ENCODE peak calls at places on chromosomes 11 and 22, in four cellular contexts. One of them, this sample, is unnamed.
A peak's percentile ranks its signal among the peaks of the same experiment; 100 is the strongest.

GRCh38 chr11:68935516-68936357 is 32.0 kb downstream of the IGHMBP2 start:
- DNase-seq in heart right ventricle: no peak
- DNase-seq in aorta: no peak
- DNase-seq in mesendoderm: no peak
- DNase-seq in this sample: no peak

GRCh38 chr11:105130189-105130813 is 9.3 kb downstream of the CARD18 start:
- DNase-seq in heart right ventricle: no peak
- DNase-seq in mesendoderm: no peak
- DNase-seq in aorta: no peak
- DNase-seq in this sample: no peak

GRCh38 chr22:45731798-45732495 is 60.3 kb downstream of the ATXN10 start:
- DNase-seq in heart right ventricle: no peak
- DNase-seq in mesendoderm: peak; percentile 38
- DNase-seq in aorta: peak; percentile 47
- DNase-seq in this sample: no peak

GRCh38 chr11:66568124-66568916 is at the start of gene CTSF:
- DNase-seq in mesendoderm: no peak
- DNase-seq in heart right ventricle: peak; percentile 91
- DNase-seq in aorta: peak; percentile 93
- DNase-seq in this sample: peak; percentile 70

GRCh38 chr22:23828800-23829680 is 9.8 kb downstream of the DERL3 start:
- DNase-seq in heart right ventricle: no peak
- DNase-seq in mesendoderm: no peak
- DNase-seq in aorta: peak; percentile 21
- DNase-seq in this sample: no peak

GRCh38 chr22:19995611-19996339 is 20.8 kb downstream of the ARVCF start:
- DNase-seq in heart right ventricle: peak; percentile 25
- DNase-seq in aorta: peak; percentile 92
- DNase-seq in mesendoderm: no peak
- DNase-seq in this sample: no peak

GRCh38 chr22:38872831-38873248 is 824 bp upstream of the CBX6 start:
- DNase-seq in heart right ventricle: peak; percentile 75
- DNase-seq in aorta: peak; percentile 82
- DNase-seq in mesendoderm: peak; percentile 51
- DNase-seq in this sample: peak; percentile 81

GRCh38 chr22:47367993-47368945 is 605.8 kb downstream of the TBC1D22A start:
- DNase-seq in heart right ventricle: no peak
- DNase-seq in aorta: no peak
- DNase-seq in mesendoderm: no peak
- DNase-seq in this sample: peak; percentile 14

GRCh38 chr11:73350908-73351636 is 25.1 kb upstream of the RELT start:
- DNase-seq in heart right ventricle: no peak
- DNase-seq in aorta: no peak
- DNase-seq in mesendoderm: peak; percentile 56
- DNase-seq in this sample: peak; percentile 81

GRCh38 chr11:1674194-1674878 is 22.7 kb upstream of the KRTAP5-6 start:
- DNase-seq in heart right ventricle: no peak
- DNase-seq in mesendoderm: no peak
- DNase-seq in aorta: no peak
- DNase-seq in this sample: peak; percentile 37

GRCh38 chr11:39541945-39542351 is 1917.5 kb downstream of the LRRC4C start:
- DNase-seq in aorta: no peak
- DNase-seq in mesendoderm: peak; percentile 92
- DNase-seq in heart right ventricle: no peak
- DNase-seq in this sample: peak; percentile 84

GRCh38 chr11:72525466-72525865 is 91.1 kb upstream of the CLPB start:
- DNase-seq in aorta: peak; percentile 59
- DNase-seq in heart right ventricle: no peak
- DNase-seq in mesendoderm: peak; percentile 51
- DNase-seq in this sample: peak; percentile 79

GRCh38 chr22:39990688-39991087 is 4.1 kb upstream of the FAM83F start:
- DNase-seq in heart right ventricle: no peak
- DNase-seq in aorta: no peak
- DNase-seq in mesendoderm: peak; percentile 79
- DNase-seq in this sample: no peak

GRCh38 chr11:36109850-36110606 is 166.2 kb downstream of the LDLRAD3 start:
- DNase-seq in heart right ventricle: no peak
- DNase-seq in aorta: no peak
- DNase-seq in mesendoderm: peak; percentile 74
- DNase-seq in this sample: peak; percentile 70

GRCh38 chr11:128715691-128716153 is 21.9 kb downstream of the FLI1 start:
- DNase-seq in mesendoderm: peak; percentile 81
- DNase-seq in aorta: no peak
- DNase-seq in heart right ventricle: no peak
- DNase-seq in this sample: no peak

GRCh38 chr22:20429254-20430100 is 8.1 kb downstream of the SCARF2 start:
- DNase-seq in heart right ventricle: peak; percentile 66
- DNase-seq in mesendoderm: peak; percentile 77
- DNase-seq in aorta: peak; percentile 73
- DNase-seq in this sample: peak; percentile 96

GRCh38 chr11:62337682-62338181 is 484 bp downstream of the ASRGL1 start:
- DNase-seq in mesendoderm: peak; percentile 29
- DNase-seq in heart right ventricle: peak; percentile 19
- DNase-seq in aorta: no peak
- DNase-seq in this sample: peak; percentile 78

GRCh38 chr22:40153186-40153585 is 24.5 kb upstream of the TNRC6B start:
- DNase-seq in heart right ventricle: no peak
- DNase-seq in aorta: no peak
- DNase-seq in mesendoderm: peak; percentile 21
- DNase-seq in this sample: no peak

GRCh38 chr11:70885721-70886305 is 366.6 kb downstream of the SHANK2 start:
- DNase-seq in aorta: no peak
- DNase-seq in heart right ventricle: no peak
- DNase-seq in mesendoderm: no peak
- DNase-seq in this sample: no peak

GRCh38 chr11:6225896-6226295 is 8.5 kb downstream of the FHIP1B start:
- DNase-seq in heart right ventricle: no peak
- DNase-seq in mesendoderm: no peak
- DNase-seq in aorta: no peak
- DNase-seq in this sample: no peak

GRCh38 chr11:58928082-58928574 is 11.2 kb upstream of the GLYATL1 start:
- DNase-seq in mesendoderm: peak; percentile 33
- DNase-seq in heart right ventricle: no peak
- DNase-seq in aorta: no peak
- DNase-seq in this sample: peak; percentile 61

GRCh38 chr11:5818245-5818865 is 9.6 kb downstream of the OR52N2 start:
- DNase-seq in mesendoderm: no peak
- DNase-seq in heart right ventricle: no peak
- DNase-seq in aorta: no peak
- DNase-seq in this sample: no peak

GRCh38 chr11:3747704-3748103 is 49.6 kb downstream of the NUP98 start:
- DNase-seq in mesendoderm: peak; percentile 29
- DNase-seq in aorta: no peak
- DNase-seq in heart right ventricle: no peak
- DNase-seq in this sample: no peak

GRCh38 chr11:102784380-102784779 is 4.0 kb upstream of the MMP10 start:
- DNase-seq in aorta: no peak
- DNase-seq in mesendoderm: no peak
- DNase-seq in heart right ventricle: no peak
- DNase-seq in this sample: no peak

GRCh38 chr11:69374110-69374981 is 80.4 kb downstream of the MYEOV start:
- DNase-seq in aorta: no peak
- DNase-seq in mesendoderm: no peak
- DNase-seq in heart right ventricle: no peak
- DNase-seq in this sample: peak; percentile 53

GRCh38 chr11:2374456-2375201 is 2.5 kb upstream of the CD81 start:
- DNase-seq in heart right ventricle: no peak
- DNase-seq in mesendoderm: no peak
- DNase-seq in aorta: no peak
- DNase-seq in this sample: peak; percentile 38

GRCh38 chr22:29700206-29700948 is 19.4 kb upstream of the CABP7 start:
- DNase-seq in mesendoderm: no peak
- DNase-seq in heart right ventricle: no peak
- DNase-seq in aorta: no peak
- DNase-seq in this sample: no peak

GRCh38 chr11:68270334-68271022 is 1.3 kb downstream of the C11orf24 start:
- DNase-seq in aorta: no peak
- DNase-seq in heart right ventricle: no peak
- DNase-seq in mesendoderm: no peak
- DNase-seq in this sample: no peak

GRCh38 chr22:24305260-24305692 is 34.6 kb downstream of the SPECC1L start:
- DNase-seq in mesendoderm: no peak
- DNase-seq in heart right ventricle: no peak
- DNase-seq in aorta: no peak
- DNase-seq in this sample: no peak

GRCh38 chr11:104104664-104105063 is 59.3 kb downstream of the PDGFD start:
- DNase-seq in aorta: no peak
- DNase-seq in heart right ventricle: no peak
- DNase-seq in mesendoderm: no peak
- DNase-seq in this sample: no peak

GRCh38 chr11:78499971-78500370 is 74.7 kb downstream of the NARS2 start:
- DNase-seq in mesendoderm: no peak
- DNase-seq in aorta: no peak
- DNase-seq in heart right ventricle: no peak
- DNase-seq in this sample: no peak

GRCh38 chr22:41598081-41598480 is 8.4 kb upstream of the PMM1 start:
- DNase-seq in heart right ventricle: no peak
- DNase-seq in aorta: no peak
- DNase-seq in mesendoderm: no peak
- DNase-seq in this sample: no peak

GRCh38 chr11:31045335-31045734 is 324.2 kb downstream of the DCDC1 start:
- DNase-seq in aorta: no peak
- DNase-seq in heart right ventricle: no peak
- DNase-seq in mesendoderm: peak; percentile 38
- DNase-seq in this sample: no peak

GRCh38 chr11:12132790-12133145 is 22.4 kb downstream of the MICAL2 start:
- DNase-seq in mesendoderm: no peak
- DNase-seq in aorta: no peak
- DNase-seq in heart right ventricle: no peak
- DNase-seq in this sample: no peak

GRCh38 chr11:12130180-12130980 is 20.0 kb downstream of the MICAL2 start:
- DNase-seq in heart right ventricle: no peak
- DNase-seq in aorta: no peak
- DNase-seq in mesendoderm: no peak
- DNase-seq in this sample: no peak

GRCh38 chr11:12134239-12134590 is 23.8 kb downstream of the MICAL2 start:
- DNase-seq in heart right ventricle: no peak
- DNase-seq in aorta: peak; percentile 78
- DNase-seq in mesendoderm: no peak
- DNase-seq in this sample: no peak

GRCh38 chr11:12133539-12134238 is 23.3 kb downstream of the MICAL2 start:
- DNase-seq in heart right ventricle: no peak
- DNase-seq in mesendoderm: no peak
- DNase-seq in aorta: no peak
- DNase-seq in this sample: no peak

DNA sequence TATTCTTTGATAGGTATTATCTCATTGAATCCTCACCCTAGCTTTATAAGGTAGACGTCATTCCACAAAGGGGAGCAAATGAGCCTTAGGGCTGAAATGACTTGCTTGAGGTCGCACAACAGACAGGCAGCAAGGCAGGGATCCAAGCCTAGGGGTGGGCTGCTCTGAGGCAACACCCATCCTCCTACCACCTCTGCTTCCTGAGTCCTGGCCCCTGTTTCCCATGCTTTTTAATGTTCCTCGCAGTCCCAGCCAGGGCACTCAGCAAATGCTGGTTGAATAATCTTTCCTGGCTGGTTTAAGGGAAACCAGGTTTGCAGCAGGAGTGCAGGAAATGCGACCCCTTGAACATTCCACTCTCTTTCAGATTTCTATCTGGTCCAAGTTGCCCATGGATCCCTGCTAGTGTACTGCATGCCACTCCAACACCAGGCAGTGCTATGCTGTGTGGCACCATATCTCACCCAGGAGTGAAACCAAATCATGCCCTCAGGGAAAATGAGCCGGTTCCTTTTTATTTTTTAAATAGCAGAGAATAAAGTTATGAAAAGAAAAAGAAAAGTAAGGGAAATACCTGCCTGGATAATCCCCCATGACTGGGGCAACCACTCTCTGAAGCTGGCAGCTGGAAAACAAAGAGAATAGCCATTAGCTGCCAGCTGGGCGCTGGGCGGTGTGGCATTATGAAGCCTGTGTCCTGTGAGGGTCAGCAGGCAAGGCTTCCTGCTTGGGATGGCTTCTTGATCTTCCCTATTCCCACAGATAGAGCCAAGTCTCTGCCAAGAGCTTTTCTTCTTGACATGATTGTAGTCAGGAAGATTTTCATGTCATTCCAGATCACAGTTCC is 21.8 kb downstream of the MICAL2 start:
- DNase-seq in aorta: no peak
- DNase-seq in mesendoderm: no peak
- DNase-seq in heart right ventricle: no peak
- DNase-seq in this sample: no peak
- H3K27ac ChIP-seq in aorta: no peak overlapping the region
- H3K27ac ChIP-seq in mesendoderm: no peak overlapping the region
- H3K27ac ChIP-seq in heart right ventricle: no peak overlapping the region
- H3K27ac ChIP-seq in this sample: no peak overlapping the region

GRCh38 chr11:119077839-119078238 is 6.8 kb upstream of the HMBS start:
- DNase-seq in heart right ventricle: no peak
- DNase-seq in aorta: no peak
- DNase-seq in mesendoderm: no peak
- DNase-seq in this sample: no peak
- H3K27ac ChIP-seq in heart right ventricle: no peak overlapping the region
- H3K27ac ChIP-seq in aorta: no peak overlapping the region
- H3K27ac ChIP-seq in mesendoderm: no peak overlapping the region
- H3K27ac ChIP-seq in this sample: no peak overlapping the region

GRCh38 chr11:118144869-118145268 is 7.8 kb downstream of the SCN4B start:
- DNase-seq in mesendoderm: no peak
- DNase-seq in heart right ventricle: no peak
- DNase-seq in aorta: peak; percentile 41
- DNase-seq in this sample: no peak

GRCh38 chr11:118143661-118144185 is 8.9 kb downstream of the SCN4B start:
- DNase-seq in aorta: peak; percentile 16
- DNase-seq in mesendoderm: no peak
- DNase-seq in heart right ventricle: no peak
- DNase-seq in this sample: no peak

GRCh38 chr11:118146554-118146953 is 6.1 kb downstream of the SCN4B start:
- DNase-seq in mesendoderm: no peak
- DNase-seq in heart right ventricle: no peak
- DNase-seq in aorta: peak; percentile 4
- DNase-seq in this sample: no peak

GRCh38 chr11:118144301-118144701 is 8.3 kb downstream of the SCN4B start:
- DNase-seq in heart right ventricle: no peak
- DNase-seq in aorta: peak; percentile 26
- DNase-seq in mesendoderm: no peak
- DNase-seq in this sample: no peak

GRCh38 chr11:118145285-118146227 is 7.1 kb downstream of the SCN4B start:
- DNase-seq in mesendoderm: peak; percentile 87
- DNase-seq in aorta: peak; percentile 83
- DNase-seq in heart right ventricle: peak; percentile 85
- DNase-seq in this sample: peak; percentile 97
- H3K27ac ChIP-seq in mesendoderm: no peak overlapping the region
- H3K27ac ChIP-seq in aorta: no peak overlapping the region
- H3K27ac ChIP-seq in heart right ventricle: no peak overlapping the region
- H3K27ac ChIP-seq in this sample: no peak overlapping the region

DNA sequence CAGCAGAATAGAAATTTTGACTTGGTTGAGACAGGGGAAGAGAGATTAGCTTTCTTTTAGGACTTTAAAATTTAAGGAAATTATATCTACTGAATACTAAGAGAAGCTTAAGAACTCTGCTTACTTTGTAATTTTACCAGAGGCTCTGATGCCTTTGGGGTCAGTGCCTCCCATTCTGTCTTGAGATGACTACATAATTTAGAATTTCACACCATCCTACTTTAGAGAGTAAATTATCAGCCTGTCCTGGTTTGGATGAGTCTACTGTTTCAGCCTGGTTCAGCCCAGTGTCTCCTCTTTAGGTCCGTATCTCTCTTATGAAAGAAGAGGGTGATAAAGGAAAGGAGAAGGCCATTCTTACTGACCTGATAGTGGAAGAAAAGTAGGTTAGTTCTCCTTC is 9.8 kb downstream of the NUCB2 start:
- DNase-seq in heart right ventricle: no peak
- DNase-seq in mesendoderm: no peak
- DNase-seq in aorta: no peak
- DNase-seq in this sample: no peak
- H3K27ac ChIP-seq in heart right ventricle: no peak overlapping the region
- H3K27ac ChIP-seq in mesendoderm: no peak overlapping the region
- H3K27ac ChIP-seq in aorta: no peak overlapping the region
- H3K27ac ChIP-seq in this sample: no peak overlapping the region